ENCODE peak calls at places on chromosomes 11 and 22, in seven cellular contexts. Y is activated CD4-positive, alpha-beta T cell treated with anti-CD3 and anti-CD28 coated beads, Interleukin-2, amount 10 ng/mL, durations not matched to agents 7 days and 5 days; Z is ELR; W is pons; E is thoracic aorta; L is Right ventricle myocardium superior; T is activated T-helper 1 cell treated with anti-CD3 and anti-CD28 coated beads, Interleukin-2, amount 50 U/mL, for 16 hours. I is an unnamed sample.

GRCh38 chr22:46661221-46661851 is 41.1 kb downstream of the GRAMD4 start:
- DNase-seq in Y (no peak), Z (peak), W (no peak), E (no peak), L (no peak), T (peak), I (no peak)

GRCh38 chr11:819129-819931 is 616 bp downstream of the PNPLA2 start:
- DNase-seq in Y (peak), Z (peak), W (peak), E (peak), L (peak), T (peak), I (peak)

GRCh38 chr11:113549611-113550061 is 74.4 kb upstream of the DRD2 start:
- DNase-seq in Y (no peak), Z (no peak), W (peak), E (no peak), L (no peak), T (no peak), I (no peak)

GRCh38 chr11:24511518-24511917 is 14.7 kb downstream of the LUZP2 start:
- DNase-seq in Y (no peak), Z (no peak), W (no peak), E (no peak), L (no peak), T (no peak), I (no peak)

GRCh38 chr22:46714550-46714949 is 23.5 kb downstream of the CERK start:
- DNase-seq in Y (no peak), Z (no peak), W (no peak), E (no peak), L (no peak), T (no peak), I (no peak)

GRCh38 chr11:77126861-77127673 is 979 bp upstream of the MYO7A start:
- DNase-seq in Y (peak), Z (peak), W (peak), E (no peak), L (peak), T (peak), I (peak)

GRCh38 chr11:68142028-68142412 is 20.8 kb upstream of the CHKA start:
- DNase-seq in Y (peak), Z (no peak), W (peak), E (no peak), L (no peak), T (no peak), I (no peak)

GRCh38 chr11:83702795-83703194 is 416.6 kb upstream of the CCDC90B start:
- DNase-seq in Y (no peak), Z (no peak), W (no peak), E (no peak), L (no peak), T (no peak), I (no peak)

GRCh38 chr11:64305691-64306562 is 603 bp downstream of the ESRRA start:
- DNase-seq in Y (peak), Z (peak), W (no peak), E (no peak), L (peak), T (peak), I (peak)

GRCh38 chr11:104918113-104918824 is 20.0 kb upstream of the CASP12 start:
- DNase-seq in Y (no peak), Z (peak), W (peak), E (no peak), L (no peak), T (no peak), I (no peak)

GRCh38 chr11:76910620-76911414 is 50.1 kb downstream of the ACER3 start:
- DNase-seq in Y (no peak), Z (no peak), W (no peak), E (no peak), L (peak), T (no peak), I (peak)

GRCh38 chr11:9351321-9351881 is 33.1 kb upstream of the IPO7 start:
- DNase-seq in Y (no peak), Z (no peak), W (no peak), E (no peak), L (no peak), T (no peak), I (no peak)

GRCh38 chr22:25235547-25236290 is 16.3 kb downstream of the CRYBB2 start:
- DNase-seq in Y (peak), Z (peak), W (peak), E (no peak), L (peak), T (peak), I (peak)

GRCh38 chr22:24952837-24953293 is 349 bp downstream of the KIAA1671 start:
- DNase-seq in Y (no peak), Z (peak), W (no peak), E (no peak), L (peak), T (no peak), I (peak)

GRCh38 chr11:10488581-10489443 is 33.7 kb downstream of the AMPD3 start:
- DNase-seq in Y (no peak), Z (no peak), W (no peak), E (no peak), L (no peak), T (no peak), I (peak)

GRCh38 chr22:37999640-38000272 is 15.4 kb upstream of the SOX10 start:
- DNase-seq in Y (no peak), Z (peak), W (no peak), E (peak), L (no peak), T (no peak), I (peak)

GRCh38 chr11:66929753-66930152 is 28.4 kb downstream of the PC start:
- DNase-seq in Y (no peak), Z (no peak), W (no peak), E (no peak), L (no peak), T (no peak), I (no peak)

GRCh38 chr22:19394274-19395050 is 37.1 kb downstream of the HIRA start:
- DNase-seq in Y (no peak), Z (no peak), W (no peak), E (no peak), L (no peak), T (no peak), I (no peak)

GRCh38 chr22:23138584-23139469 is 3.0 kb downstream of the RSPH14 start:
- DNase-seq in Y (no peak), Z (no peak), W (no peak), E (no peak), L (no peak), T (no peak), I (no peak)